ENCODE peak calls at places on chromosomes 3 and 15, in six cellular contexts. A is GM12878, D is HepG2, Y is H1, M is GM12891, V is K562. P is an unnamed sample.

GRCh38 chr15:53202876-53203275 is 412.7 kb upstream of the ONECUT1 start:
- DNase-seq in D (no peak), Y (no peak), V (no peak), M (no peak), A (no peak), P (no peak)

GRCh38 chr3:98972155-98972554 is 70.7 kb upstream of the DCBLD2 start:
- DNase-seq in Y (no peak), M (no peak), D (peak), V (no peak), A (no peak), P (no peak)

GRCh38 chr3:122014741-122015140 is 7.3 kb downstream of the ILDR1 start:
- DNase-seq in M (peak), V (no peak), A (peak), D (no peak), Y (no peak), P (peak)

GRCh38 chr3:63351159-63352007 is 73.3 kb downstream of the SYNPR start:
- DNase-seq in Y (no peak), V (peak), A (peak), D (peak), M (peak), P (no peak)

GRCh38 chr3:48425281-48425812 is 4.5 kb downstream of the PLXNB1 start:
- DNase-seq in Y (no peak), M (no peak), A (no peak), V (no peak), D (no peak), P (no peak)

GRCh38 chr3:20041197-20041780 is 1.0 kb downstream of the KAT2B start:
- DNase-seq in M (no peak), A (no peak), D (peak), Y (peak), V (peak), P (peak)

GRCh38 chr15:43218908-43219706 is 1.7 kb downstream of the EPB42 start:
- DNase-seq in A (no peak), Y (peak), D (no peak), V (peak), M (no peak), P (no peak)

GRCh38 chr3:188947401-188947982 is 224.3 kb upstream of the TPRG1 start:
- DNase-seq in M (no peak), A (no peak), V (peak), Y (peak), D (no peak), P (no peak)

GRCh38 chr3:161406594-161407555 is 35.6 kb upstream of the SPTSSB start:
- DNase-seq in M (no peak), D (no peak), A (no peak), V (no peak), Y (no peak), P (no peak)

GRCh38 chr15:99718421-99718820 is 14.8 kb downstream of the LYSMD4 start:
- DNase-seq in V (no peak), D (no peak), A (no peak), M (no peak), Y (no peak), P (no peak)

GRCh38 chr3:40477671-40478070 is 749 bp downstream of the ZNF619 start:
- DNase-seq in A (no peak), V (peak), M (no peak), Y (no peak), D (no peak), P (no peak)

GRCh38 chr3:189277711-189278110 is 105.9 kb downstream of the TPRG1 start:
- DNase-seq in A (no peak), V (no peak), D (no peak), M (no peak), Y (no peak), P (no peak)

GRCh38 chr3:187447737-187448136 is 79.6 kb downstream of the RTP4 start:
- DNase-seq in Y (no peak), D (no peak), A (no peak), M (no peak), V (no peak), P (no peak)

GRCh38 chr3:184479426-184480126 is 82.0 kb upstream of the EPHB3 start:
- DNase-seq in M (no peak), D (no peak), V (no peak), A (no peak), Y (no peak), P (no peak)

GRCh38 chr3:55708242-55708641 is 221.1 kb upstream of the WNT5A start:
- DNase-seq in A (no peak), D (no peak), M (no peak), V (no peak), Y (no peak), P (no peak)

GRCh38 chr3:124172297-124172696 is 180.4 kb upstream of the ROPN1 start:
- DNase-seq in V (no peak), M (no peak), A (no peak), Y (no peak), D (no peak), P (no peak)

GRCh38 chr15:22881739-22882440 is 43.4 kb downstream of the NIPA2 start:
- DNase-seq in V (no peak), Y (no peak), D (no peak), A (no peak), M (no peak), P (no peak)

GRCh38 chr3:43537206-43537605 is 84.6 kb downstream of the ANO10 start:
- DNase-seq in V (no peak), M (no peak), Y (no peak), D (no peak), A (no peak), P (no peak)

GRCh38 chr3:169809230-169809795 is 3.4 kb upstream of the LRRIQ4 start:
- DNase-seq in A (no peak), D (no peak), Y (no peak), M (no peak), V (no peak), P (no peak)

GRCh38 chr3:38579146-38579545 is 70.3 kb downstream of the SCN5A start:
- DNase-seq in Y (peak), A (no peak), D (peak), V (no peak), M (no peak), P (no peak)

GRCh38 chr3:37861540-37862051 is at the start of gene CTDSPL:
- DNase-seq in V (peak), A (no peak), M (peak), Y (peak), D (peak), P (no peak)

GRCh38 chr3:52248816-52249547 is 3.4 kb downstream of the PPM1M start:
- DNase-seq in V (peak), D (no peak), M (no peak), Y (no peak), A (no peak), P (no peak)

GRCh38 chr3:152398495-152398894 is 129.8 kb downstream of the MBNL1 start:
- DNase-seq in M (no peak), Y (no peak), V (no peak), A (no peak), D (no peak), P (no peak)

GRCh38 chr3:152621006-152621868 is 213.7 kb upstream of the P2RY1 start:
- DNase-seq in D (no peak), A (no peak), V (no peak), Y (no peak), M (no peak), P (no peak)

GRCh38 chr15:27028836-27029482 is 58.0 kb downstream of the GABRG3 start:
- DNase-seq in V (no peak), D (no peak), M (no peak), A (no peak), Y (no peak), P (no peak)

GRCh38 chr15:38617831-38618230 is 53.2 kb upstream of the RASGRP1 start:
- DNase-seq in M (no peak), A (no peak), Y (no peak), D (no peak), V (no peak), P (no peak)

DNA sequence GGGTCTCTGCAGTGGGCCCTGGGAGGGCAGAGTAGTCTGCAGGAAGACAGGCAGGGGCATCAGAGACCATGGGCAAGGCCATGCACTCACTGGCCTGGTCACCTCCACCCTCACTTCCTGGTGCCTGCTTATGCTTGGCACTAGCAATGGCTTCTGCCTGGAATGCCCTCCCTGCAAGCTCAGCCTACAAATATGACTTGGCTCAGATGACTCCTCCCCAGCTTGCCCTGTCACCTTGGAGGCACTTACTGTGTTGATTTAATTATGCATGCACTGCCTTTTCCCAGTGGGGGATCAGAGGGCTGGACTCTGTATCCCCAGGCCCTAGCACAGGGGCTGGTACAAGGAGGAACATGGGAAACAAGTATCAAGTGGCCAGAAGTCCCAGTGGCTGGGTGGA is 7.8 kb downstream of the C3orf18 start:
- DNase-seq in D (no peak), M (no peak), Y (no peak), V (no peak), A (no peak), P (no peak)
- TF ChIP-seq POLR2A in D (no peak), M (no peak), Y (no peak), V (no peak), A (no peak), P (no peak)

GRCh38 chr3:177818712-177819111 is 621.4 kb upstream of the TBL1XR1 start:
- DNase-seq in M (no peak), A (no peak), Y (no peak), D (no peak), V (no peak), P (no peak)

GRCh38 chr3:177813322-177813721 is 616.0 kb upstream of the TBL1XR1 start:
- DNase-seq in Y (no peak), V (no peak), D (peak), M (no peak), A (no peak), P (no peak)

GRCh38 chr3:177817746-177818145 is 620.5 kb upstream of the TBL1XR1 start:
- DNase-seq in A (no peak), D (no peak), Y (no peak), V (no peak), M (no peak), P (no peak)

GRCh38 chr3:177820683-177821316 is 623.5 kb upstream of the TBL1XR1 start:
- DNase-seq in Y (no peak), D (no peak), A (peak), V (no peak), M (no peak), P (no peak)

DNA sequence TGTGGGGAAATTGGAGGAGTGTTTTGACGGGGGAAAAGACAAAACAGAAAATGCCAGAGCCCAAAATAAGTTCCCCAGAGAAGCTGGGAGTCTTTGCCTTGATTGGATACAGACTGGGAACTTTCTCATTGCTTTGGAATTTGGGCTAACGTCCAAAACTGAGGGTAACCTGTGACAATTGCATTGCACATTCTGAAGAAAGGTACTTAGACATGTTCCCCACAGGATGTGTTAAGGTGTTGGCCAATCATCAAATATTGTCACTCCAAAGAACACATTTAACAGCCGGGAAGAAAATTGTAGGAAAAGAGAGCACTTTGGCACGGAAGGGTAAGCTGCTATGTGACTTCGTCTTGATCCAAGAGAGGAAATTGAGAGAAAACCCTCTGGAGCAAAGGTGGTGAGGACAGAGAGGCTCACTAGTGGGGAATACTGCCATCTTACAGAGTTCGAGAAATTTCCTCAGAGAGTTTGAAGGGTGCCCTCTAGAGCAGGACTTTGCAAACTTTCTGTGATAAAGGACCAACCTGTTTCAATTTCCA is 619.5 kb upstream of the TBL1XR1 start:
- DNase-seq in V (no peak), M (no peak), Y (no peak), A (no peak), D (peak), P (no peak)
- TF ChIP-seq POLR2AphosphoS5 in V (no peak), M (no peak), Y (no peak), A (no peak), D (no peak), P (no peak)

DNA sequence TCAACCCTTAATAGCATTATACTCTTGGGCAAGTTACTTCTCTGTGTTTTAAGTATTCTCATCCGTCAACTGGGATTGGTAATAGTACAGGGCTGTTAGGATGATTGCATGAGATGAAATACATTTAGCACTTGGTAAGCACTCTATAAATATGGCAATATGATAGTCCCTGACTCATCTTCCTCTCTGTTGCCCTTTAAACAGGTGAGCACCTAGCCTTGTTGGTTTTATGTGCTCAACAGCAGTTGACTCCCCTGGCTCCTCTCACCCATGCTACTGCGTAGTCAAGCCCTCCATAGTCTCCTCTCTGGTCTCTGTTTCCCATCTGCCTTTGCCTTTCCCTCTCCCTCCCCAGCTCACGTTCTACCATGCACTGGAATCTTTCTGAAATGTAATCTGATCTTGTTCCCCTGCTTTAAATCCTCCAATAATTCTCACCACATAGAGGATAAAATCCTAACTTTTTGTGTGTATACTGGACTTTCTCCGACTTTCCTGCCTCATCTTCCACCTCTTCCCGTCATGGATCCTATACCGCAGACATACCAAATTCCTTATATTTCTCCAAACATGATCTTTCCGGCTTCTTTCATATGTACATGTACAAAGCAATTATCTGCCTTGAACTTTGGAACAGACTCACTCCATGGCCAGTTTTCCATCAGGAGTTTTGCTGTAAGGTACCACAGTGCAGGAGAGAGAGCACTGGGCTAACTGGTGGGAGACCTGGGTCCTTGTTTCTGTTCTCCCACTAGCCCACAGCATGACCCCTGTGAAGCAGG is 42.3 kb downstream of the FSD2 start:
- DNase-seq in Y (no peak), M (no peak), D (peak), A (no peak), V (no peak), P (no peak)
- TF ChIP-seq TAF1 in Y (no peak), M (no peak), D (no peak), A (no peak), V (no peak), P (no peak)

GRCh38 chr3:155742339-155742980 is 2.4 kb downstream of the PLCH1 start:
- DNase-seq in D (no peak), Y (no peak), A (no peak), V (no peak), M (no peak), P (no peak)

GRCh38 chr3:155743616-155744015 is 1.3 kb downstream of the PLCH1 start:
- DNase-seq in Y (no peak), D (no peak), M (no peak), V (no peak), A (no peak), P (no peak)

GRCh38 chr3:155745795-155746550 is 1.1 kb upstream of the PLCH1 start:
- DNase-seq in M (no peak), V (no peak), D (peak), A (no peak), Y (peak), P (no peak)

GRCh38 chr3:155744626-155745324 is at the start of gene PLCH1:
- DNase-seq in A (no peak), D (peak), M (peak), Y (peak), V (peak), P (peak)

GRCh38 chr3:155744091-155744625 is 713 bp downstream of the PLCH1 start:
- DNase-seq in A (no peak), V (peak), M (peak), Y (peak), D (peak), P (peak)
- TF ChIP-seq POLR2A in A (no peak), V (no peak), M (no peak), Y (peak), D (peak), P (no peak)

GRCh38 chr15:90349072-90349471 is 3.0 kb upstream of the ZNF774 start:
- DNase-seq in D (no peak), A (no peak), M (no peak), Y (no peak), V (no peak), P (no peak)

GRCh38 chr15:90351479-90352108 is 490 bp upstream of the ZNF774 start:
- DNase-seq in V (no peak), A (no peak), D (no peak), Y (peak), M (no peak), P (no peak)

GRCh38 chr15:90345859-90346258 is 6.2 kb upstream of the ZNF774 start:
- DNase-seq in V (no peak), D (no peak), M (no peak), A (no peak), Y (no peak), P (no peak)

GRCh38 chr15:90347666-90348065 is 4.4 kb upstream of the ZNF774 start:
- DNase-seq in V (no peak), Y (no peak), M (no peak), D (no peak), A (no peak), P (no peak)

DNA sequence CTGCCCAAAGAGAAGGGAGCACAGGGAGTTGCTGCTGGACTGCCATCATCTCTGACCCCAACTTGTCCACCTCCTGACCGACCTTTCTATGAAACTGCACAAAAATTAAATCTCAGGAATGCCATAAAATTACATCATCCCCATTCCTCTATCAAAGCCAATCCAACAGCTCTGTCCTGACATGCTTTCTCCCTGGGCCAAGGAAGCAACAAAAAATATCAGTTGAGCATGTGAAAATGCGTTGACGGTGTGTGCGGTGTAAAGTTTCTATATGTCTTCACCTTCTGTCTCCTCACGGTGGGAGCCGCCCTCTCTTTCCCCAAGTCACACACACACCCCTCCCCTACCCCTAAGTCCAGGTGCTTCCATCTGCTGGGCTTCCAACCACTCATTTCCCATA is 3.6 kb upstream of the ZNF774 start:
- DNase-seq in D (no peak), A (no peak), M (no peak), V (no peak), Y (no peak), P (no peak)
- TF ChIP-seq POLR2AphosphoS5 in D (no peak), A (no peak), M (no peak), V (no peak), Y (no peak), P (no peak)

DNA sequence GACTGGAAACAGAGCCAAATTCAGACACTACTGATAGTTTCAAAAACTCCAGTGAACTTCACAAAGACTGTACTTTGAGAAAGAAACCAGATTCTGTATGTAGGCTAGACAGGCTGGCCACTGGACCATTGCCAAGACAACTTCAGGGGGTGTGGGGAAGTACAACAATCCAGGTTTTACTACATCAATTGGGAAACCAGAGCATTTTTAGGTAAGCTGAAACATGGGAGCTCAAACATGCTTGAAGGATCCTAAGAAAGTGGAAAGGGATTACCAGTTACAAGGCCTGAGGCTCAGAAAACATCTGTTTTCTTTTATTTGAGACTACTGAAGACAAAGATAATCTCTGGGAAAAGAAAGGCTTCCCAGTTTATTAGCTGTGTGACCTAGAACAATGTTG is 26.9 kb upstream of the ZNF280D start:
- DNase-seq in D (no peak), V (peak), M (no peak), Y (no peak), A (no peak), P (no peak)
- TF ChIP-seq TAF1 in D (no peak), V (no peak), M (no peak), Y (no peak), A (no peak), P (no peak)

DNA sequence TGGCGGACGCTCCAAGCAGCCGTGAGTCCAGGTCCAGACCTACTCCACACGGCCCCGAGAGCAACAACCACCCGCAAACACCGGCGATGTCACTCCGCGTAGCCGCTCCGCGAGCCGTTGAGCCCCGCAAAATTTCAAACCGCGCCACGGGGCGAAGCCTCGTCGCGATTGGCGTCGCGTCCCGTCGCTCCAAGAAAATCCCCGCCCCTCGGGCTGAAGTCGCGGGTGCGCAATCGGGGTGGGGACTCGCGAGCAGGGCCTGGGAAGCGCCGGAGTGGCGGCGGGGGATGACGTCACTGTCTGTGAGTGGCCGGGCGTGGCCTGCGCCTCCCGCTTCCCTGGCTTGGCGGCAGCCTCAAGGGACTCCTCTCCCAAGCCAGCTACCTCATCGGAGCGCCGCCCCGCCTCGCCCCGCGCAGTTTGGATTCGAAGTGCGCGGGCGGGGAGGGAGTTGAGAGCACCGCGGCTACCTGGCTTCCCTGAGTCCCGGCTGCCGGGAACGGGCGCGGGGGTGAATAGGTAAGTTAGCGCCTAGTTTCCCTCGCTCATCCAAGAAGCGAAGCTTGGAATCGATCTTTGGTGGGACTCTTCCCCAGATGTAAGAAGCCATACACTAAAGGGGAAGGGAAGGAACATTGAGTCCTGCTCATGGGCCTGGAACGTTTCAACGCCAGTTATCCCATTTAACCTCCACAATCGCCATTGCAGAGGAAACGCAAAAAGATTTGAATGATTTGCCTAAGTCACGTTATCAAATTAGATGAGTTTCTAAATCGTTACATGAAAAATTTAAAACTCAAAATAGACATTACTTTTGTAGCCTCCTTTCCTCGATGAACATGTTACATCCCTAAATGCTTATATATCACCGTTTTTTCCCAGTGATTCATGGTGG is at the start of gene PRC1:
- DNase-seq in Y (peak), V (peak), D (peak), M (peak), A (peak), P (peak)
- TF ChIP-seq POLR2A in Y (peak), V (peak), D (peak), M (peak), A (peak), P (peak)

P was measured in GM12892.